ENCODE peak calls at places on chromosomes 11 and 22, in seven cellular contexts. D is NCI-H510A treated with DMSO at 0.1 percent for 48 hours, E is amygdala, P is NB4, Z is NCI-H1417, W is GM10248, O is CMK. X is an unnamed sample.

GRCh38 chr22:25777870-25778269 is 35.9 kb downstream of the MYO18B start:
- DNase-seq in Z (peak), P (peak), W (peak), E (no peak), O (no peak), D (peak), X (no peak)

GRCh38 chr22:43101306-43101705 is 9.2 kb upstream of the BIK start:
- DNase-seq in P (no peak), W (no peak), E (no peak), D (no peak), Z (no peak), O (no peak), X (no peak)

GRCh38 chr11:35288817-35289541 is 130.4 kb downstream of the SLC1A2 start:
- DNase-seq in D (no peak), W (no peak), Z (no peak), O (no peak), E (no peak), P (no peak), X (no peak)

GRCh38 chr22:16824718-16825687 is at the start of gene XKR3:
- DNase-seq in Z (no peak), P (peak), W (no peak), E (no peak), O (no peak), D (no peak), X (no peak)

GRCh38 chr22:27581688-27582087 is 219.9 kb downstream of the MN1 start:
- DNase-seq in E (no peak), O (no peak), D (no peak), Z (no peak), P (no peak), W (no peak), X (no peak)

GRCh38 chr11:70779433-70780245 is 381.3 kb downstream of the CTTN start:
- DNase-seq in W (no peak), E (no peak), Z (no peak), P (no peak), D (no peak), O (no peak), X (no peak)

GRCh38 chr11:117465236-117465997 is 137.8 kb downstream of the CEP164 start:
- DNase-seq in D (no peak), E (no peak), P (no peak), O (no peak), W (no peak), Z (peak), X (no peak)

GRCh38 chr11:80873309-80873999 is 1432.6 kb upstream of the TENM4 start:
- DNase-seq in O (no peak), D (no peak), P (peak), Z (no peak), W (no peak), E (no peak), X (no peak)

GRCh38 chr11:15053201-15053685 is 20.1 kb upstream of the CALCB start:
- DNase-seq in P (no peak), O (no peak), D (no peak), E (no peak), Z (no peak), W (no peak), X (no peak)

GRCh38 chr22:44939451-44939850 is 70.4 kb downstream of the PHF21B start:
- DNase-seq in Z (no peak), W (no peak), E (no peak), O (no peak), D (no peak), P (no peak), X (no peak)

GRCh38 chr22:44181912-44182590 is 1.3 kb downstream of the PARVG start:
- DNase-seq in E (no peak), D (no peak), W (no peak), Z (no peak), P (peak), O (no peak), X (peak)

GRCh38 chr11:75525433-75526191 is at the start of gene GDPD5:
- DNase-seq in O (peak), E (peak), P (peak), W (peak), D (peak), Z (peak), X (peak)

GRCh38 chr22:22884010-22884887 is 3.4 kb upstream of the IGLL5 start:
- DNase-seq in D (peak), P (peak), Z (peak), E (no peak), O (peak), W (peak), X (peak)

GRCh38 chr11:12085371-12086251 is 24.8 kb upstream of the MICAL2 start:
- DNase-seq in O (no peak), Z (no peak), D (no peak), E (no peak), W (no peak), P (no peak), X (no peak)

GRCh38 chr11:26916805-26917204 is 77.1 kb upstream of the FIBIN start:
- DNase-seq in P (no peak), O (no peak), Z (no peak), W (no peak), E (no peak), D (no peak), X (no peak)

GRCh38 chr22:30246962-30247376 is 410 bp upstream of the LIF start:
- DNase-seq in Z (no peak), E (no peak), P (no peak), O (no peak), W (no peak), D (no peak), X (no peak)

GRCh38 chr11:73333173-73333572 is 25.1 kb downstream of the ARHGEF17 start:
- DNase-seq in Z (no peak), E (no peak), O (no peak), D (no peak), P (no peak), W (no peak), X (no peak)

GRCh38 chr11:94563848-94564442 is 3.2 kb upstream of the PIWIL4 start:
- DNase-seq in D (no peak), O (no peak), P (peak), Z (no peak), E (no peak), W (no peak), X (no peak)

GRCh38 chr11:114379394-114380069 is 20.8 kb downstream of the C11orf71 start:
- DNase-seq in P (no peak), D (no peak), Z (no peak), E (no peak), O (no peak), W (no peak), X (no peak)

GRCh38 chr22:29716814-29717213 is 3.0 kb upstream of the CABP7 start:
- DNase-seq in D (no peak), O (peak), E (peak), P (peak), Z (no peak), W (peak), X (no peak)

GRCh38 chr11:66317766-66318575 is 1.1 kb upstream of the CD248 start:
- DNase-seq in E (no peak), Z (no peak), O (no peak), D (no peak), P (peak), W (no peak), X (peak)

GRCh38 chr22:48096846-48097665 is 1334.6 kb downstream of the TBC1D22A start:
- DNase-seq in Z (no peak), O (no peak), W (no peak), P (no peak), E (no peak), D (no peak), X (no peak)

GRCh38 chr22:36775589-36775965 is 342 bp downstream of the IFT27 start:
- DNase-seq in Z (no peak), W (peak), O (no peak), P (no peak), E (no peak), D (no peak), X (peak)

GRCh38 chr22:37739611-37740049 is 42.8 kb downstream of the TRIOBP start:
- DNase-seq in D (no peak), W (no peak), E (no peak), O (no peak), Z (no peak), P (peak), X (no peak)

GRCh38 chr11:48101044-48101733 is 115.4 kb upstream of the OR4B1 start:
- DNase-seq in E (no peak), O (no peak), D (no peak), P (no peak), W (no peak), Z (no peak), X (no peak)

GRCh38 chr11:34548278-34548677 is 34.7 kb upstream of the ELF5 start:
- DNase-seq in D (peak), P (no peak), O (no peak), E (no peak), Z (no peak), W (no peak), X (no peak)

GRCh38 chr11:119742263-119742861 is 13.4 kb upstream of the NECTIN1 start:
- DNase-seq in W (no peak), P (peak), E (no peak), Z (no peak), D (no peak), O (no peak), X (no peak)

GRCh38 chr11:134119094-134119493 is 50.2 kb downstream of the JAM3 start:
- DNase-seq in D (no peak), P (no peak), O (no peak), Z (no peak), E (no peak), W (no peak), X (no peak)

GRCh38 chr22:29167032-29167911 is 38.4 kb upstream of the EMID1 start:
- DNase-seq in E (no peak), D (no peak), O (peak), W (peak), P (peak), Z (no peak), X (peak)

GRCh38 chr11:100687630-100688395 is 725 bp downstream of the ARHGAP42 start:
- DNase-seq in E (no peak), P (peak), W (peak), Z (peak), D (no peak), O (peak), X (peak)

GRCh38 chr11:90453525-90453924 is 230.7 kb upstream of the CHORDC1 start:
- DNase-seq in Z (no peak), D (no peak), W (no peak), O (no peak), P (no peak), E (no peak), X (no peak)

GRCh38 chr11:58577441-58578135 is 1.3 kb upstream of the ZFP91 start:
- DNase-seq in P (peak), O (peak), Z (no peak), D (no peak), W (peak), E (no peak), X (peak)

GRCh38 chr22:24060375-24060788 is 49.3 kb downstream of the CABIN1 start:
- DNase-seq in E (no peak), D (peak), Z (no peak), W (no peak), O (no peak), P (no peak), X (no peak)

GRCh38 chr22:49258107-49259010 is 569.3 kb downstream of the BRD1 start:
- DNase-seq in E (no peak), W (no peak), D (no peak), Z (no peak), O (no peak), P (no peak), X (no peak)

GRCh38 chr11:15783619-15784018 is 572.7 kb downstream of the SOX6 start:
- DNase-seq in O (no peak), D (no peak), E (no peak), Z (no peak), P (no peak), W (no peak), X (no peak)

X was measured in germinal center.